ENCODE peak calls at places on chromosomes 1 and 21, in ten cellular contexts. Q is psoas muscle, X is tibial nerve, G is astrocyte of the spinal cord, O is HFFc6, V is neural crest cell, M is astrocyte of the cerebellum, T is cardiac muscle cell, Y is left lung, D is omental fat pad. A is an unnamed sample.

GRCh38 chr1:170668301-170668789 is 4.4 kb downstream of the PRRX1 start:
- DNase-seq in M (no peak), Y (no peak), V (no peak), D (no peak), T (no peak), G (peak), Q (peak), X (no peak), O (no peak), A (no peak)

GRCh38 chr1:40745180-40745579 is 38.4 kb upstream of the KCNQ4 start:
- DNase-seq in V (no peak), Y (no peak), Q (no peak), G (no peak), X (no peak), D (no peak), O (peak), T (no peak), M (no peak), A (no peak)

GRCh38 chr1:20830378-20830777 is 43.3 kb upstream of the HP1BP3 start:
- DNase-seq in O (no peak), G (no peak), M (no peak), X (no peak), V (no peak), Q (no peak), Y (no peak), T (no peak), D (no peak), A (no peak)

GRCh38 chr21:45699966-45700365 is 56.4 kb downstream of the PCBP3 start:
- DNase-seq in Y (no peak), Q (no peak), T (no peak), O (no peak), G (no peak), M (no peak), V (no peak), D (no peak), X (no peak), A (no peak)

GRCh38 chr1:29672416-29672815 is 436.1 kb downstream of the PTPRU start:
- DNase-seq in X (no peak), O (no peak), V (no peak), T (no peak), Q (no peak), D (no peak), M (no peak), Y (no peak), G (no peak), A (peak)

GRCh38 chr1:170030212-170030611 is 44.3 kb downstream of the KIFAP3 start:
- DNase-seq in T (no peak), D (no peak), Q (no peak), V (no peak), X (no peak), O (no peak), G (no peak), Y (no peak), M (no peak), A (no peak)

GRCh38 chr1:235100124-235100801 is 28.4 kb downstream of the TOMM20 start:
- DNase-seq in G (no peak), T (no peak), Y (no peak), X (peak), D (no peak), M (no peak), Q (no peak), O (no peak), V (no peak), A (no peak)

GRCh38 chr1:24713176-24713575 is 32.1 kb upstream of the CLIC4 start:
- DNase-seq in V (no peak), G (no peak), T (no peak), Y (no peak), D (no peak), Q (no peak), M (no peak), O (peak), X (no peak), A (no peak)

GRCh38 chr1:7743346-7743745 is 27.8 kb upstream of the VAMP3 start:
- DNase-seq in V (no peak), T (no peak), G (no peak), O (no peak), X (no peak), Q (no peak), D (no peak), Y (no peak), M (no peak), A (no peak)

GRCh38 chr1:116278541-116278866 is 94.5 kb upstream of the ATP1A1 start:
- DNase-seq in Q (no peak), T (no peak), O (no peak), X (no peak), G (no peak), M (no peak), V (no peak), D (no peak), Y (no peak), A (no peak)

GRCh38 chr1:98388431-98388830 is 273.1 kb upstream of the SNX7 start:
- DNase-seq in T (no peak), O (peak), D (no peak), G (peak), Q (no peak), V (no peak), X (peak), M (peak), Y (no peak), A (no peak)

GRCh38 chr1:213051127-213051880 is at the start of gene RPS6KC1:
- DNase-seq in M (peak), Q (peak), Y (peak), X (peak), V (peak), D (peak), G (peak), T (peak), O (peak), A (peak)

GRCh38 chr1:1240822-1241587 is 5.5 kb downstream of the C1QTNF12 start:
- DNase-seq in Q (no peak), Y (no peak), G (no peak), D (no peak), T (no peak), X (no peak), M (no peak), V (no peak), O (no peak), A (no peak)

GRCh38 chr1:231860221-231861088 is 233.9 kb downstream of the DISC1 start:
- DNase-seq in D (no peak), O (no peak), M (no peak), V (no peak), Q (no peak), Y (no peak), X (no peak), T (no peak), G (no peak), A (no peak)

GRCh38 chr1:99766378-99766800 is at the start of gene FRRS1:
- DNase-seq in G (peak), M (peak), V (peak), Y (peak), T (peak), O (peak), D (no peak), X (peak), Q (peak), A (no peak)

GRCh38 chr1:67793562-67793961 is 39.7 kb downstream of the GNG12 start:
- DNase-seq in D (no peak), M (peak), T (no peak), G (peak), Y (no peak), O (peak), Q (no peak), X (no peak), V (no peak), A (no peak)

GRCh38 chr1:198970919-198971318 is 332.1 kb downstream of the PTPRC start:
- DNase-seq in M (no peak), O (no peak), T (no peak), Y (no peak), V (no peak), G (peak), D (no peak), X (no peak), Q (no peak), A (no peak)

GRCh38 chr21:14070049-14070893 is 140.5 kb downstream of the LIPI start:
- DNase-seq in D (no peak), Y (no peak), M (no peak), Q (no peak), X (no peak), O (no peak), T (no peak), V (no peak), G (no peak), A (no peak)

GRCh38 chr1:35555601-35556477 is 1.4 kb downstream of the KIAA0319L start:
- DNase-seq in O (peak), Y (no peak), T (no peak), X (no peak), M (no peak), D (no peak), G (no peak), Q (no peak), V (no peak), A (no peak)

GRCh38 chr21:38301321-38302214 is 44.8 kb downstream of the KCNJ15 start:
- DNase-seq in Q (no peak), V (no peak), O (no peak), Y (no peak), D (no peak), M (no peak), G (no peak), X (no peak), T (no peak), A (no peak)

GRCh38 chr1:41315482-41315823 is 45.8 kb upstream of the FOXO6 start:
- DNase-seq in M (no peak), G (no peak), Y (no peak), D (no peak), Q (no peak), O (no peak), V (no peak), T (no peak), X (no peak), A (no peak)

GRCh38 chr1:234975941-234976871 is 152.4 kb downstream of the TOMM20 start:
- DNase-seq in T (no peak), G (no peak), Y (peak), M (no peak), V (no peak), O (no peak), Q (no peak), D (no peak), X (peak), A (no peak)

GRCh38 chr1:91948501-91949355 is 473 bp upstream of the BRDT start:
- DNase-seq in Q (no peak), T (no peak), O (no peak), Y (no peak), X (no peak), D (no peak), V (no peak), G (no peak), M (no peak), A (no peak)

GRCh38 chr21:45505416-45506021 is 36.7 kb downstream of the SLC19A1 start:
- DNase-seq in X (no peak), V (no peak), O (no peak), D (no peak), M (no peak), Y (peak), Q (peak), G (no peak), T (no peak), A (no peak)

GRCh38 chr1:6348511-6349191 is 44.9 kb downstream of the ACOT7 start:
- DNase-seq in D (no peak), Y (no peak), M (peak), X (no peak), Q (peak), T (no peak), G (peak), V (no peak), O (no peak), A (no peak)

GRCh38 chr1:29708818-29709710 is 472.7 kb downstream of the PTPRU start:
- DNase-seq in D (no peak), X (no peak), T (no peak), G (peak), Y (no peak), V (no peak), Q (no peak), M (peak), O (peak), A (no peak)

GRCh38 chr1:224182057-224182865 is 779 bp upstream of the DEGS1 start:
- DNase-seq in V (no peak), X (no peak), Q (no peak), D (no peak), O (no peak), G (no peak), Y (no peak), T (no peak), M (no peak), A (no peak)

GRCh38 chr1:184615301-184615700 is 139.4 kb downstream of the EDEM3 start:
- DNase-seq in Q (no peak), M (no peak), X (no peak), O (no peak), V (no peak), D (no peak), Y (no peak), G (no peak), T (no peak), A (no peak)

GRCh38 chr1:30765610-30766434 is 8.2 kb upstream of the LAPTM5 start:
- DNase-seq in O (no peak), Q (no peak), G (no peak), X (no peak), M (no peak), T (no peak), Y (no peak), D (no peak), V (no peak), A (no peak)

GRCh38 chr1:167059045-167059728 is 31.0 kb downstream of the GPA33 start:
- DNase-seq in G (peak), Y (peak), M (peak), V (peak), O (peak), D (peak), Q (peak), T (peak), X (peak), A (peak)

GRCh38 chr1:167054946-167055630 is 35.1 kb downstream of the GPA33 start:
- DNase-seq in D (no peak), Y (no peak), Q (no peak), O (no peak), V (no peak), X (no peak), M (no peak), T (no peak), G (no peak), A (no peak)

GRCh38 chr1:167056529-167057296 is 33.5 kb downstream of the GPA33 start:
- DNase-seq in G (no peak), Q (no peak), X (no peak), M (no peak), Y (no peak), O (no peak), D (no peak), V (no peak), T (no peak), A (no peak)

GRCh38 chr1:167059729-167060107 is 30.5 kb downstream of the GPA33 start:
- DNase-seq in V (no peak), Y (no peak), X (no peak), D (no peak), M (no peak), G (no peak), T (no peak), O (no peak), Q (no peak), A (no peak)

DNA sequence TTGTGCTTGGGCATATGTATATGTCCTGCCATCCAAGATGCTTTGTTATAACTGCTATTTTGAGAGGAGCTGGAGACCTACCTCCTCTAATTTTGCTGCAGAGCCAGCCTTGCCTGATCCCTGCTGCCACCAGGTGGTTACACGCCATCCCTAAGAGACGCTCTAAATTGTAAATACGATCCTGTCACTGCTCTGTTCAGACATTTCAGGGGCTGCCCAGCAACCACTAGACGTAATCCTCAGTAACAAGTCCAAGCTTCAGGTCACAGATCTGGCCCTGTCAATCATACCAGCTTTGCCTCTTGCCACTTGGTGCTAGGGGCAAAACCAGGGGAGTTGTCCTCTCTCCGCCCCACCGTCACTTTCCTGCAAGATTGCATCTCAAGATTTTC is 32.9 kb downstream of the GPA33 start:
- DNase-seq in Y (no peak), T (peak), M (peak), V (peak), D (no peak), O (peak), G (peak), Q (no peak), X (no peak), A (no peak)
- TF ChIP-seq CTCF in Y (peak), T (peak), M (peak), V (peak), D (no peak), O (peak), G (peak), Q (peak), X (no peak), A (no peak)

GRCh38 chr1:226406401-226406881 is 1.5 kb downstream of the PARP1 start:
- DNase-seq in V (no peak), X (no peak), O (peak), Q (no peak), G (peak), M (no peak), D (no peak), T (no peak), Y (no peak), A (no peak)
- TF ChIP-seq CTCF in V (no peak), X (no peak), O (no peak), Q (no peak), G (no peak), M (no peak), D (no peak), T (no peak), Y (no peak), A (no peak)

GRCh38 chr1:215677112-215677511 is 110.0 kb downstream of the KCTD3 start:
- DNase-seq in G (no peak), D (no peak), V (no peak), M (no peak), X (no peak), Y (no peak), Q (no peak), O (no peak), T (no peak), A (no peak)
- TF ChIP-seq CTCF in G (no peak), D (no peak), V (no peak), M (no peak), X (no peak), Y (no peak), Q (no peak), O (peak), T (no peak), A (no peak)

GRCh38 chr1:78688701-78689100 is 39.1 kb downstream of the IFI44 start:
- DNase-seq in Y (no peak), D (no peak), O (peak), X (no peak), Q (no peak), V (no peak), T (no peak), M (peak), G (peak), A (no peak)
- TF ChIP-seq CTCF in Y (no peak), D (no peak), O (peak), X (peak), Q (no peak), V (no peak), T (peak), M (no peak), G (peak), A (no peak)

DNA sequence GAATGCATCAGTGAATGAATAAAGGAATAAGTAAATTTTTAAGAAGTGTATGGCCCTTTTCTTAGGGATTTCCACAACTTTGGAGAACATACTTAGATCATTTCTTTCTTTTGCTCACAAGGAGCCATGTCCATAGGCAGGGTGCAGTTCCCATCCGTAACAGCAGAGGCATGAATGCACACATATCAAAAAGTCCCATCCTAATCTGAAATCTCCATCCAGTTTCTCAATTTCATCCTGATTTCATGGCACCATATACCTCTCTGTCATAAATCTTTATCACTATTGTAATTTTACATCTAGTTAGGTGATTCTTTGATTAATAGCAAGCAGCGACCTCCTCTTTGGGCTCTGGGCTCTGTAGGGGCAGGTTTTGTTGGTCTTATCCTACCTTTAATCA is 359.2 kb downstream of the RRAGC start:
- DNase-seq in T (no peak), X (no peak), G (no peak), O (no peak), D (no peak), Q (no peak), V (no peak), M (no peak), Y (no peak), A (no peak)
- TF ChIP-seq CTCF in T (peak), X (no peak), G (peak), O (peak), D (no peak), Q (peak), V (peak), M (peak), Y (peak), A (peak)

A was measured in mesothelial cell of epicardium.